ENCODE peak calls at places on chromosomes 6 and 20, in eight cellular contexts. K is AG04449, O is GM12865, J is cardiac muscle cell, Y is MM.1S, E is left lung, N is tibial artery, D is fibroblast of mammary gland. Q is an unnamed sample.

GRCh38 chr6:111872521-111873177 is 603 bp downstream of the FYN start:
- DNase-seq in K (no peak), O (peak), J (no peak), Y (no peak), E (peak), N (peak), D (peak), Q (peak)

GRCh38 chr6:110878751-110879539 is 4.4 kb downstream of the AMD1 start:
- DNase-seq in K (no peak), O (peak), J (peak), Y (peak), E (no peak), N (no peak), D (peak), Q (peak)

GRCh38 chr6:30096829-30097228 is 16.1 kb downstream of the TRIM31 start:
- DNase-seq in K (no peak), O (no peak), J (no peak), Y (no peak), E (no peak), N (no peak), D (no peak), Q (no peak)

GRCh38 chr6:169269180-169270076 is 15.8 kb upstream of the THBS2 start:
- DNase-seq in K (no peak), O (no peak), J (peak), Y (no peak), E (no peak), N (peak), D (peak), Q (peak)

GRCh38 chr6:7996538-7997225 is 67.5 kb downstream of the BLOC1S5 start:
- DNase-seq in K (no peak), O (no peak), J (peak), Y (no peak), E (no peak), N (no peak), D (peak), Q (peak)

GRCh38 chr6:16704706-16705402 is 56.4 kb downstream of the ATXN1 start:
- DNase-seq in K (no peak), O (peak), J (peak), Y (no peak), E (no peak), N (no peak), D (peak), Q (peak)

GRCh38 chr6:26383624-26384417 is 913 bp downstream of the BTN2A2 start:
- DNase-seq in K (no peak), O (peak), J (peak), Y (peak), E (peak), N (no peak), D (peak), Q (peak)

GRCh38 chr20:14223806-14224205 is 113.6 kb downstream of the FLRT3 start:
- DNase-seq in K (no peak), O (no peak), J (no peak), Y (no peak), E (no peak), N (no peak), D (no peak), Q (no peak)

GRCh38 chr20:2103454-2104153 is 2.0 kb downstream of the STK35 start:
- DNase-seq in K (no peak), O (no peak), J (peak), Y (no peak), E (no peak), N (no peak), D (no peak), Q (no peak)

GRCh38 chr20:8756410-8756809 is 312.5 kb upstream of the PLCB4 start:
- DNase-seq in K (peak), O (no peak), J (peak), Y (no peak), E (no peak), N (no peak), D (peak), Q (peak)

GRCh38 chr6:117025310-117025709 is 148.3 kb downstream of the RFX6 start:
- DNase-seq in K (no peak), O (no peak), J (no peak), Y (no peak), E (no peak), N (no peak), D (no peak), Q (no peak)

GRCh38 chr6:167399599-167399998 is 74.7 kb downstream of the TTLL2 start:
- DNase-seq in K (no peak), O (no peak), J (no peak), Y (no peak), E (no peak), N (no peak), D (no peak), Q (no peak)

GRCh38 chr6:115071962-115072361 is 729.1 kb upstream of the HS3ST5 start:
- DNase-seq in K (no peak), O (no peak), J (no peak), Y (no peak), E (no peak), N (no peak), D (no peak), Q (no peak)

GRCh38 chr20:20303320-20303719 is 64.6 kb upstream of the INSM1 start:
- DNase-seq in K (no peak), O (no peak), J (no peak), Y (no peak), E (no peak), N (no peak), D (no peak), Q (no peak)

GRCh38 chr20:50617022-50617421 is 74.3 kb downstream of the RIPOR3 start:
- DNase-seq in K (no peak), O (no peak), J (no peak), Y (no peak), E (no peak), N (no peak), D (no peak), Q (no peak)

GRCh38 chr20:48785256-48785655 is 42.5 kb downstream of the PREX1 start:
- DNase-seq in K (no peak), O (no peak), J (no peak), Y (no peak), E (no peak), N (no peak), D (no peak), Q (no peak)

GRCh38 chr6:165447141-165447540 is 137.7 kb upstream of the C6orf118 start:
- DNase-seq in K (no peak), O (no peak), J (no peak), Y (no peak), E (no peak), N (no peak), D (no peak), Q (no peak)

GRCh38 chr6:20313960-20314530 is 87.6 kb upstream of the E2F3 start:
- DNase-seq in K (no peak), O (no peak), J (no peak), Y (no peak), E (no peak), N (no peak), D (no peak), Q (no peak)

GRCh38 chr6:122817362-122817761 is 28.3 kb downstream of the SMPDL3A start:
- DNase-seq in K (no peak), O (no peak), J (no peak), Y (no peak), E (no peak), N (no peak), D (no peak), Q (no peak)

GRCh38 chr6:168190646-168191443 is 111.8 kb upstream of the FRMD1 start:
- DNase-seq in K (no peak), O (no peak), J (no peak), Y (no peak), E (no peak), N (peak), D (no peak), Q (no peak)

GRCh38 chr20:41392871-41393704 is 26.5 kb upstream of the EMILIN3 start:
- DNase-seq in K (no peak), O (no peak), J (peak), Y (no peak), E (no peak), N (peak), D (no peak), Q (peak)

GRCh38 chr6:170202416-170203135 is 88.3 kb downstream of the DLL1 start:
- DNase-seq in K (no peak), O (no peak), J (no peak), Y (no peak), E (no peak), N (no peak), D (no peak), Q (no peak)

GRCh38 chr6:24991748-24992467 is 56.1 kb upstream of the RIPOR2 start:
- DNase-seq in K (no peak), O (peak), J (peak), Y (peak), E (peak), N (no peak), D (peak), Q (peak)

GRCh38 chr20:32517914-32518592 is 67.1 kb downstream of the NOL4L start:
- DNase-seq in K (no peak), O (no peak), J (no peak), Y (no peak), E (no peak), N (no peak), D (no peak), Q (no peak)

GRCh38 chr20:57244627-57245214 is 21.7 kb downstream of the BMP7 start:
- DNase-seq in K (no peak), O (no peak), J (no peak), Y (no peak), E (no peak), N (no peak), D (no peak), Q (no peak)

GRCh38 chr6:149925253-149925973 is 2.5 kb upstream of the RAET1G start:
- DNase-seq in K (no peak), O (no peak), J (peak), Y (no peak), E (no peak), N (no peak), D (peak), Q (peak)

GRCh38 chr6:149931501-149931900 is 8.6 kb upstream of the RAET1G start:
- DNase-seq in K (no peak), O (no peak), J (no peak), Y (no peak), E (no peak), N (no peak), D (no peak), Q (no peak)

GRCh38 chr6:149925974-149926777 is 3.3 kb upstream of the RAET1G start:
- DNase-seq in K (no peak), O (peak), J (peak), Y (peak), E (peak), N (peak), D (peak), Q (peak)

GRCh38 chr6:149933036-149933435 is 8.8 kb upstream of the ULBP2 start:
- DNase-seq in K (no peak), O (no peak), J (no peak), Y (no peak), E (no peak), N (no peak), D (no peak), Q (no peak)

DNA sequence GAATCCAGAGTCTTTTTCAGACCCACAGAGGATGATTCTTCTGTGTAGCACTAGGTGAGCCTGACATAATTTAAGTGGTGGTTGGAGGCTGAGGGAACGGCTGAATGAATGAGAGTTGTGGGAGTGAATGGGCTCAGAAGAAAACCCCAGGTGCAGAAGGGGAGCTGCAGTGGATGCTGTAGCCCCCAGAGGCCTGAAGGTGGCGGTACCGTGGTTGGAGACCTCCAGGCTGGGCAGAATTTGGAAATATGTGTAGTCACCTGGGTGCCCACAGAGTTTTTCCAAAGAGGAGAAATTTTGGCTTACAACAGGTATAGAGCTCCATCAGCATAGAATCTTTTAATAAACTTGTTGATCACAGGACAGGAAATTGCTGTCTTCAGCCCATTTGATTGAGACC is 6.5 kb upstream of the RAET1G start:
- DNase-seq in K (no peak), O (no peak), J (no peak), Y (no peak), E (no peak), N (no peak), D (no peak), Q (no peak)
- TF ChIP-seq CTCF in K (peak), O (peak), J (peak), Y (peak), E (no peak), N (peak), D (peak), Q (peak)

GRCh38 chr6:118705799-118706481 is 54.5 kb upstream of the CEP85L start:
- DNase-seq in K (peak), O (peak), J (peak), Y (peak), E (no peak), N (no peak), D (peak), Q (peak)
- H3K4me3 ChIP-seq in K (peak), O (peak), J (no peak), Y (peak), E (no peak), N (peak), D (peak), Q (peak)

GRCh38 chr6:84753173-84753572 is 11.2 kb downstream of the TBX18 start:
- DNase-seq in K (no peak), O (no peak), J (no peak), Y (no peak), E (no peak), N (no peak), D (no peak), Q (no peak)

GRCh38 chr6:84748331-84748730 is 16.1 kb downstream of the TBX18 start:
- DNase-seq in K (no peak), O (no peak), J (no peak), Y (no peak), E (no peak), N (no peak), D (no peak), Q (no peak)

GRCh38 chr6:84749181-84749580 is 15.2 kb downstream of the TBX18 start:
- DNase-seq in K (no peak), O (no peak), J (no peak), Y (no peak), E (no peak), N (no peak), D (no peak), Q (no peak)

GRCh38 chr6:84756466-84756865 is 7.9 kb downstream of the TBX18 start:
- DNase-seq in K (no peak), O (no peak), J (no peak), Y (no peak), E (no peak), N (no peak), D (no peak), Q (no peak)

DNA sequence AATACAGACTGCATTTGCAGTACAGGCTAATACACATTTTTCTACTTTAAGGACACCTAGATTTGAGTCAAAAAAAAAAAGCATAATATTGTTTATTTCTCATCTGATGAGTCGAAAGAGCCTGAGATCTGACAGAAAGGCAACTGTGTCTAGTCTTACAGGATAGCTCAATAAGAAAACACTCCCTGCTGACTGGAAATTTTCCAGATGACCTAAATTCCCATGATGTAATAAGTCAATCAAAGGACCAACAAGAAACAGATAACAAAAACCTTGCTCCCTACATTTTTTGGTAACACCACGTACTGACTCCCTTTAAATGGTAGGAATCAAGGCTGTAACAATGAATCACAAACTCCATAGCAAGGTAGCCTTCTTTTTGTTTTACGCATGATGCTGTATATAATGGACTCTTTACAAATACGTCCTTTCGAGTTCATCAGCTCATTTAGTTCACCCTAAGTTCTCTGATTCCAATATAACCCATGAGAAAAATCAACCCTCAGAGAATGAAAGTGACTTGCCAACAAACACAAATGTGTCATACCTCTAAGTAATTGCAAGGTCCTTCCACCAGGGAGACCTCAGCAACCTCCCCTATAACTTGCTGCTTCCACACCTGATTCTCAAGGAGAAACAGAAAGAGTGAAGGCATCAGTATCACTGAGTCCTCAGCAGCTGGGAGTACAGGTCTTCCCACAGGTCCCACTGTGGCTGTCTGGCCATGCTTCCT is 12.1 kb downstream of the TBX18 start:
- DNase-seq in K (no peak), O (no peak), J (peak), Y (no peak), E (no peak), N (no peak), D (peak), Q (peak)
- TF ChIP-seq CTCF in K (no peak), O (no peak), J (peak), Y (no peak), E (no peak), N (peak), D (peak), Q (peak)

GRCh38 chr20:62928246-62928939 is 2.1 kb upstream of the DIDO1 start:
- DNase-seq in K (no peak), O (peak), J (no peak), Y (no peak), E (no peak), N (no peak), D (no peak), Q (no peak)

GRCh38 chr20:62929051-62929538 is 2.8 kb upstream of the DIDO1 start:
- DNase-seq in K (no peak), O (peak), J (peak), Y (no peak), E (peak), N (peak), D (peak), Q (peak)

GRCh38 chr20:62926229-62927127 is at the start of gene DIDO1:
- DNase-seq in K (no peak), O (peak), J (peak), Y (peak), E (peak), N (peak), D (peak), Q (peak)

GRCh38 chr20:62925420-62926228 is 681 bp downstream of the DIDO1 start:
- DNase-seq in K (no peak), O (peak), J (peak), Y (peak), E (no peak), N (no peak), D (no peak), Q (peak)

GRCh38 chr20:62927128-62927705 is 912 bp upstream of the DIDO1 start:
- DNase-seq in K (no peak), O (no peak), J (no peak), Y (no peak), E (no peak), N (no peak), D (no peak), Q (no peak)
- H3K4me3 ChIP-seq in K (peak), O (peak), J (peak), Y (peak), E (peak), N (peak), D (peak), Q (peak)

GRCh38 chr6:43175676-43176422 is 4.8 kb downstream of the SRF start:
- DNase-seq in K (no peak), O (no peak), J (no peak), Y (no peak), E (no peak), N (no peak), D (no peak), Q (no peak)

GRCh38 chr6:43176423-43176786 is 5.3 kb downstream of the SRF start:
- DNase-seq in K (no peak), O (peak), J (no peak), Y (no peak), E (no peak), N (no peak), D (no peak), Q (no peak)

GRCh38 chr6:43173496-43174262 is 2.6 kb downstream of the SRF start:
- DNase-seq in K (no peak), O (peak), J (no peak), Y (no peak), E (no peak), N (no peak), D (no peak), Q (no peak)

GRCh38 chr6:43172127-43173007 is 1.3 kb downstream of the SRF start:
- DNase-seq in K (no peak), O (peak), J (peak), Y (peak), E (peak), N (peak), D (no peak), Q (peak)

DNA sequence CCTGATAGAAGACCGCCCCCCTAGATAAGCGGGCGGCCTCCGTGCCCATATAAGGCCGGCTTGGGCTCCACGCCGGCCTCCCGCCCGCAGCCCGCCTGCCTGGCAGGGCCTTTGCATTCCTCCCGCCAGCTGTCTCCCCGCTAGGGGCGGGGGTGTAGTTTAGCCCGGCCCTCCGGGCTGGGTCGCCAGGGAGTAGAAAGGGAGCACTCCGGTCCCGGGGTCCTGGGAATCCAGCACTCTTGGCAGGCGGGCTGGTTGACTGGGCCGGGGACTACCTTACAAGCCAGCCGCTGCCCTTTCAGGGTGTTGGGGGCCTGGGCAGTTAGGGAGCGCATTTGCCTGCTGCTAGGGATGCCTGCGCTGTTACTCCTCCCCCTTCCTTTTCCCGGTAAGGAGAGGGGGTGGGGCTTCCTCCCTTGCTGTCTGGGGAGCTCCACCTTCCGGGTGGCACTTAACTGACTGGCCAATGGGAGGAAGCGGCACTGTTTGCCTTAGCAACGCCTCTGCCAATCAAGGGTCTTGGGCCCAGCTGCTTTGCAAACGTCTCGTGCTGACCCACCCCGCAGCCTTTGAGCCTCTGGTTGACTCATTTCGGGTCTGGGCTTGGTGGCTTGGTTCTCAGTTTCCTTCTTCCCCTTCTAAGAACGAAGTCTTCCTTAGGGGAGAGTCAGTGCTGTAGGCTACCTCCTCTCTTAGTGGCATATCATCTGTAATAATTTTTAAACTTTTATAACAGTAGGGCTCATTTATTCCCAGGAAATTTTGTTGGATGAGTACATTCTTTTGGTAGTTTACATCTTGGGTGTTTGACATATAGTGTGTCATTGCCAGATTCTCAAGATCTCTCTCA is 3.4 kb downstream of the SRF start:
- DNase-seq in K (peak), O (peak), J (peak), Y (peak), E (peak), N (peak), D (peak), Q (peak)
- TF ChIP-seq CTCF in K (peak), O (no peak), J (peak), Y (no peak), E (peak), N (peak), D (no peak), Q (peak)

DNA sequence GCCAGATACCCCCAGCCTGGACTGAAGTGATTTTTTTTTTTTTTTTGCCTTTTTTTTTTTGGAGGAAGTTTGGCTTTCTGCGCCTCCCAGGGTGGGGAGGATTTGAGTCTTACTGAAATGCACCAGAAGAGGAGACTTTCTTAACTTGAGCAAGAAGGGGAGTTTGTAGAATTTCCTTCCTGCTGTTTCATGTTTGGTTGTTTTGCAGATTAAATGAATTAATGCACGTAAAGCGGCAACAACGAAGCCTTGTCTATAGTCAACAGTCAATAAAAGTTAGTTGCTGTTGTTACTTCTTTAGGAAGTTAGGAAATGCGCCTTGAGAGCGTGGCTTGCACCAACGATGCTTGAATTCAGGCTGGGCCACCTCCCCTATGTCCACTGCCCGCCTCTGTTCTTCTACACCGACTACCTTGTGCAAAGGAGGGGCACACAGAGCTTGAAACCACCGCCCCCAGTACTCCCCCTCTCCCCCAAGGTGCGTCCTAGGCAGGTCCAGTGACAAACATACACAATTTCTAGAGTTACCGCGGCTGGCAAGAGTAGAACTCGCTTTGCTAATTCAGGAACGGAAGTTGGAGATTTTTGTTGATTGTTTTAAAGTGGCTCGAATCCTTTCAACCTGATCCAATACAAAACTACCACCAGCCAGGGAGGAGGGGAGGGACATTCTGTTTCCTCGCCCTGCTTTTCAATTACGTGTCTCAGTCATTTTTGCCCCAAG is 828 bp upstream of the CYP24A1 start:
- DNase-seq in K (no peak), O (no peak), J (peak), Y (no peak), E (no peak), N (no peak), D (no peak), Q (no peak)
- H3K4me3 ChIP-seq in K (no peak), O (no peak), J (peak), Y (peak), E (peak), N (no peak), D (no peak), Q (peak)